ENCODE peak calls at places on chromosomes 16 and 17, in six cellular contexts. L, H, S, W, U and G are unnamed samples. For H3K4me1, the result is how much of the 10 kb centered on the place peaks cover.

GRCh38 chr17:11121680-11122079 is 119.3 kb upstream of the SHISA6 start:
- DNase-seq in L (no peak), H (no peak), S (no peak), W (no peak), U (no peak), G (no peak)

GRCh38 chr16:70713342-70713741 is 27.5 kb upstream of the MTSS2 start:
- DNase-seq in L (no peak), H (no peak), S (no peak), W (no peak), U (no peak), G (no peak)

GRCh38 chr16:8946544-8946943 is 17.2 kb downstream of the USP7 start:
- DNase-seq in L (no peak), H (no peak), S (no peak), W (no peak), U (no peak), G (no peak)

GRCh38 chr16:48165961-48166578 is 10.3 kb upstream of the ABCC12 start:
- DNase-seq in L (no peak), H (no peak), S (no peak), W (no peak), U (no peak), G (no peak)

GRCh38 chr17:12395733-12396354 is 269.8 kb upstream of the MYOCD start:
- DNase-seq in L (peak), H (no peak), S (no peak), W (no peak), U (no peak), G (peak)

GRCh38 chr17:65855245-65855644 is 293.8 kb upstream of the AXIN2 start:
- DNase-seq in L (no peak), H (no peak), S (no peak), W (no peak), U (no peak), G (peak)

GRCh38 chr16:27337024-27337423 is 23.2 kb downstream of the IL4R start:
- DNase-seq in L (no peak), H (no peak), S (no peak), W (no peak), U (no peak), G (no peak)

GRCh38 chr17:57482657-57483056 is 226.3 kb downstream of the MSI2 start:
- DNase-seq in L (no peak), H (no peak), S (no peak), W (no peak), U (no peak), G (no peak)

GRCh38 chr17:77613627-77614026 is 344.9 kb upstream of the TNRC6C start:
- DNase-seq in L (no peak), H (no peak), S (no peak), W (no peak), U (no peak), G (no peak)

GRCh38 chr17:41657936-41658335 is 30.7 kb upstream of the EIF1 start:
- DNase-seq in L (no peak), H (no peak), S (no peak), W (no peak), U (no peak), G (no peak)

GRCh38 chr16:17312100-17312732 is 158.5 kb downstream of the XYLT1 start:
- DNase-seq in L (no peak), H (no peak), S (no peak), W (no peak), U (no peak), G (peak)

GRCh38 chr17:4407851-4408250 is 25.9 kb upstream of the SPNS3 start:
- DNase-seq in L (no peak), H (no peak), S (no peak), W (no peak), U (no peak), G (peak)

GRCh38 chr16:28982949-28983348 is 1.9 kb upstream of the LAT start:
- DNase-seq in L (no peak), H (no peak), S (no peak), W (no peak), U (no peak), G (no peak)

GRCh38 chr16:28980929-28981328 is 3.9 kb upstream of the LAT start:
- DNase-seq in L (no peak), H (no peak), S (no peak), W (no peak), U (no peak), G (no peak)

GRCh38 chr16:28981517-28981916 is 3.3 kb upstream of the LAT start:
- DNase-seq in L (no peak), H (no peak), S (no peak), W (no peak), U (no peak), G (peak)

GRCh38 chr16:28983644-28984043 is 1.2 kb upstream of the LAT start:
- DNase-seq in L (no peak), H (peak), S (no peak), W (no peak), U (no peak), G (no peak)

GRCh38 chr16:28982418-28982817 is 2.4 kb upstream of the LAT start:
- DNase-seq in L (no peak), H (no peak), S (no peak), W (no peak), U (no peak), G (no peak)
- H3K4me1 ChIP-seq in L (under half), H (under half), S (under half), W (under half), U (under half), G (under half)

DNA sequence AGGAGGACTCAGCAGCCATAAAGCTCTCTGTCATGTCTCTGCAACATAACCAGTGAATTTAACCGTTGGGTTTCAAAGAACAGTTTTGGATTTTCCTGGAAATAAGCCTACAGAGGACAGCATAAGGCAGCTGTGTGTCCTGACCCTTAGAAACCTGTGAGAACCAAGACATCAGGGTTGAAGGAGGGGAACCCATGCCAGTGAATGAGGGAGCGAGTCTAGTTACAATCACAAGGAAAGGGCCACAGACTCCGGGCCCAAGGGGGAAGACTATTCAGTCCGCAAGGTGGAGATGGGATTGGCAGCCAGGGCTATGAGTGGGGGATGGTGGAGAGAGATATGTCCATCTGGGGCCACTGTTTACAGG is 71.6 kb downstream of the GNAO1 start:
- DNase-seq in L (peak), H (no peak), S (no peak), W (no peak), U (no peak), G (no peak)
- H3K27ac ChIP-seq in L (no peak), H (peak), S (no peak), W (peak), U (no peak), G (peak)

GRCh38 chr16:19374402-19374801 is 43.3 kb upstream of the TMC5 start:
- DNase-seq in L (no peak), H (no peak), S (no peak), W (no peak), U (no peak), G (no peak)
- H3K4me1 ChIP-seq in L (under half), H (under half), S (under half), W (under half), U (under half), G (under half)

DNA sequence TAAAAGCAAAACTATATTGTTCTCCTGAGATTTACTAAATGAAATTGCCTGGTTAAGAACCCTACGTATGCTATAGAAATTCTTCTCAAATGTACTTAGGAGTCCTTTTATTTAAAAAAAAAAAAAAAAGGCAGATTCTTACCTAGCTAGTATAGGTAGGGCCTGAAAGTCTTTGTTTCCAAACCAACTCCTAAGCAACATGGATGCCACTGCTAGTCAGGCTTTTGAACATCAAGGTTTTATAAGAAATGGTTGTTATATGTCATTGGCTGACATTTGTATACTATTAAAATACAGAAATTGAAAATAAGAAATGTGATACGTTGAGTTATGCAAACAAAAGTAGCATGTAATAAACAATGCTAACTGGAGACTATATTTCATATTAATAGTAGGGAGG is 1.2 kb downstream of the EVI2A start:
- DNase-seq in L (no peak), H (no peak), S (no peak), W (no peak), U (no peak), G (no peak)
- H3K27ac ChIP-seq in L (no peak), H (peak), S (no peak), W (no peak), U (no peak), G (no peak)

GRCh38 chr17:19302791-19303233 is 59.7 kb downstream of the B9D1 start:
- DNase-seq in L (no peak), H (no peak), S (no peak), W (no peak), U (peak), G (no peak)

GRCh38 chr17:19299866-19300265 is 62.7 kb downstream of the B9D1 start:
- DNase-seq in L (no peak), H (no peak), S (no peak), W (no peak), U (no peak), G (no peak)

GRCh38 chr17:19303367-19303776 is 59.2 kb downstream of the B9D1 start:
- DNase-seq in L (peak), H (no peak), S (no peak), W (no peak), U (peak), G (no peak)

GRCh38 chr17:19301274-19301946 is 61.1 kb downstream of the B9D1 start:
- DNase-seq in L (no peak), H (no peak), S (no peak), W (no peak), U (no peak), G (no peak)

GRCh38 chr17:19301973-19302372 is 60.5 kb downstream of the B9D1 start:
- DNase-seq in L (no peak), H (no peak), S (no peak), W (no peak), U (no peak), G (no peak)
- H3K4me1 ChIP-seq in L (half or more), H (under half), S (half or more), W (under half), U (under half), G (under half)